ENCODE peak calls at places on chromosomes 4 and X, in five cellular contexts. A, R, D, V and H are unnamed samples.

GRCh38 chr4:94036964-94037363 is 170.7 kb upstream of the SMARCAD1 start:
- DNase-seq in A (no peak), R (no peak), D (no peak), V (no peak), H (no peak)

GRCh38 chrX:64152857-64153256 is 52.7 kb downstream of the AMER1 start:
- DNase-seq in A (no peak), R (no peak), D (no peak), V (no peak), H (no peak)

GRCh38 chr4:24141836-24142235 is 252.0 kb upstream of the PPARGC1A start:
- DNase-seq in A (no peak), R (peak), D (no peak), V (no peak), H (no peak)

GRCh38 chr4:147843162-147843561 is 111.3 kb downstream of the ARHGAP10 start:
- DNase-seq in A (no peak), R (no peak), D (no peak), V (no peak), H (no peak)

GRCh38 chrX:124229374-124229773 is 103.1 kb upstream of the TEX13D start:
- DNase-seq in A (no peak), R (no peak), D (no peak), V (no peak), H (no peak)

GRCh38 chrX:51892921-51893745 is at the start of gene MAGED1:
- DNase-seq in A (peak), R (peak), D (peak), V (peak), H (peak)

GRCh38 chr4:89797117-89797516 is 39.8 kb downstream of the SNCA start:
- DNase-seq in A (no peak), R (no peak), D (no peak), V (no peak), H (no peak)

GRCh38 chr4:74370912-74371311 is 6.0 kb downstream of the EREG start:
- DNase-seq in A (no peak), R (no peak), D (no peak), V (no peak), H (no peak)

GRCh38 chr4:24195976-24196736 is 306.3 kb upstream of the PPARGC1A start:
- DNase-seq in A (no peak), R (no peak), D (no peak), V (no peak), H (no peak)

GRCh38 chr4:155794589-155794988 is 35.8 kb downstream of the GUCY1B1 start:
- DNase-seq in A (no peak), R (no peak), D (no peak), V (no peak), H (no peak)

GRCh38 chr4:155799794-155800123 is 40.9 kb downstream of the GUCY1B1 start:
- DNase-seq in A (no peak), R (no peak), D (no peak), V (no peak), H (no peak)

GRCh38 chr4:155799106-155799793 is 40.4 kb downstream of the GUCY1B1 start:
- DNase-seq in A (no peak), R (no peak), D (no peak), V (no peak), H (no peak)

GRCh38 chr4:155800685-155801343 is 42.0 kb downstream of the GUCY1B1 start:
- DNase-seq in A (no peak), R (no peak), D (no peak), V (no peak), H (no peak)

DNA sequence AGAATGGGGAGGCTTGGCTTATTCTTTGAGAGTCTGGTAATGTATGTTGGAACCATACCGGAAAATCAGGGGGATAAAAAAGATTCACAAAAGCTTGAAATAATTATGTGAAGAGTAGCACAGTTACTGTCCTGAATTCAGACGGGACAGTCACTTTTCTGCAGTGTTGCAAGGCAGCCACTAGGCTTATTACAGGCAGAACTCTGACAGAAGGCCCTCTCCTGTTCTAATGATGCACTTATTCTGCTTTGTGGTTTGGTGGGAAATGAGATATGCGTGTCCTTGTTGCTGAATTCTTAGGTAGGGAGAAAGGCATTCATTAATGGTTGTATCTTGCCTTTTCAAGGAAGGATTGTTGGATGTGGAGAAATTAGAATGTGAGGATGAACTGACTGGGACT is 37.2 kb downstream of the GUCY1B1 start:
- DNase-seq in A (no peak), R (no peak), D (no peak), V (no peak), H (no peak)
- TF ChIP-seq CTCF in A (no peak), R (peak), D (no peak), V (peak), H (peak)

GRCh38 chrX:29082558-29082957 is 495.3 kb downstream of the IL1RAPL1 start:
- DNase-seq in A (no peak), R (no peak), D (no peak), V (no peak), H (no peak)
- TF ChIP-seq CTCF in A (no peak), R (no peak), D (no peak), V (no peak), H (no peak)

GRCh38 chr4:102527695-102528094 is 26.5 kb downstream of the NFKB1 start:
- DNase-seq in A (no peak), R (no peak), D (no peak), V (no peak), H (no peak)

GRCh38 chr4:102531441-102531840 is 30.3 kb downstream of the NFKB1 start:
- DNase-seq in A (no peak), R (no peak), D (no peak), V (no peak), H (no peak)

GRCh38 chr4:102533348-102533747 is 32.2 kb downstream of the NFKB1 start:
- DNase-seq in A (no peak), R (no peak), D (no peak), V (no peak), H (no peak)

GRCh38 chr4:102530986-102531385 is 29.8 kb downstream of the NFKB1 start:
- DNase-seq in A (no peak), R (no peak), D (no peak), V (no peak), H (no peak)

DNA sequence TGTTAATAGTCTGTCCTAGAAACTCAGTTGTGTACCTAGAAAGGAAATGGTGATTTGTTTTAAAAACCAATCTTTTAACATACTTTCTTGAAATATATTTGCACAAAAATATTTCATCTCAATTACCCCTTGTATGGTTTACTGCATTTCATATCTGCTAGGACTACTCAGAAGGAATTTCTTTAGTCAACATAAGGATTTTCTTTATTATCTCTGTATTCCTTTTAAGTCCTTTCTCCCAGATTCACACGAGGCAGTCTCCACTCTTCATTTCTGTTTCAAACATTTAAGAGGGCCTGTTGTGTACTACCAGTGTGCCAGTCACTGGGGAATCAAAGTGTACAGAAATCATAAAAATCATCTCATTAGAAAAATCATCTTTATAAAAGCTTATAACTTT is 28.8 kb downstream of the NFKB1 start:
- DNase-seq in A (no peak), R (no peak), D (no peak), V (no peak), H (no peak)
- TF ChIP-seq CTCF in A (no peak), R (no peak), D (no peak), V (no peak), H (no peak)

DNA sequence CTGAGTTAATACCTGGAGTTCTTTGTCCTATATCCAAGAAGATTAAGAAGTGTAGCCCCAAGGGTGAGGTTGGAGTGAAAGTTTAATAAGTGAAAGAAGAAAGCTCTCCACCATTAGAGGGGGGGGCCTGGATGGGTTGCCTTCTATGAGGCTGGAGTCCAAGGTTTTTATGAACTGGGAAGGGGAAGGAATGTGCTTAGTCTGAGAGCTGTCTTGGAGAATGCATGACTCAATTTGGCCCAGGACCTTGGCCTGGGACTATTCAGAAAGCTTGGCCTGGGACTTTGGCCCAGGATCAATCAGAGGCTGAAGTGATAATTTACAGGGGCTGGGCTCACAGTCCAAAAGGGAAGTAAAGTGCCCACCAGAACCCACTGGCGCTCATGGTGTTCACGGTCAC is 1049.0 kb upstream of the GRIA3 start:
- DNase-seq in A (no peak), R (no peak), D (no peak), V (peak), H (no peak)
- TF ChIP-seq CTCF in A (no peak), R (no peak), D (no peak), V (no peak), H (no peak)

GRCh38 chrX:119954374-119954773 is 10.8 kb upstream of the NKAP start:
- DNase-seq in A (no peak), R (no peak), D (no peak), V (no peak), H (no peak)

GRCh38 chrX:119942831-119943184 is 743 bp downstream of the NKAP start:
- DNase-seq in A (no peak), R (no peak), D (no peak), V (no peak), H (no peak)

GRCh38 chrX:119943185-119943988 is at the start of gene NKAP:
- DNase-seq in A (peak), R (peak), D (peak), V (peak), H (peak)

GRCh38 chrX:119945481-119945880 is 1.9 kb upstream of the NKAP start:
- DNase-seq in A (no peak), R (no peak), D (no peak), V (no peak), H (no peak)

DNA sequence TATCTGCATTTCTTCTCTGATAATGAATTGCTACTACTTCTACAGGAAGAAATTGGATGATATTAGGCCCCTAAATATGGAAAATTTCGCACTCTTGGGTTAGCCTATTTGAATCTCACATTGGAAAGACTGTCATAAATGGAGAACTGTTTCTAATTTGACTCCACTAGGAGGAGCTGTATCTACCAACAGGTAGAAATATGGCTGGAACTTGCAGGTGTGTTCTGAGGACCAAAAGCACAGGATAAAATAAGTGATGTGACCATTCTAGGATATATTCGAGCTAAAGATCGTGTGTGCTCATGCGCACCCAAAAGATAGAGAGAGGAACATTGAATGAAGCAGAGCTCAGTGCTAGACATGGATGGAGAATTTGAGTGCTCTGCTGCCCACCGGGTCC is 4.8 kb upstream of the NKAP start:
- DNase-seq in A (no peak), R (no peak), D (no peak), V (no peak), H (no peak)
- TF ChIP-seq CTCF in A (no peak), R (no peak), D (no peak), V (no peak), H (no peak)

GRCh38 chrX:54786972-54787371 is 11.1 kb downstream of the ITIH6 start:
- DNase-seq in A (peak), R (no peak), D (no peak), V (no peak), H (no peak)

GRCh38 chrX:54788446-54788845 is 9.6 kb downstream of the ITIH6 start:
- DNase-seq in A (no peak), R (no peak), D (no peak), V (no peak), H (no peak)

DNA sequence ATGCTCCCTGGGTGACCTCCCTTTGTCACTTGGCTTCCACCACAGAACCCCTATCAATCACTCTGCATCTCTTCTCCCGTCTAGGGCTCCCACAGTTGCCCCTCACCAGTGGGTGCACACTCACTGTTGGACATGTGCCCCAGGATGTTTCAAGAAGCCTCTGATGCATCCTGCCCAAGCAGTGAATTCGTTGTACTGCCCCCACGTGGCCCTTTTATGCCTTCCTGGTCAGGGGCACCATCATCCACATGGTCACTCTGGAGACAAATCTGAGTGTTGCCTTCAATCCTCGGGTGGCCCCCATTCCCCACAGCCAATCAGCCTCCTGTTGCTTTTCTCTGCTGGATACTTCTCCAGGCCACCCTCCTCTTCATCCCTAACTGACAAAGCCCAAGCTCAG is 12.2 kb downstream of the ITIH6 start:
- DNase-seq in A (no peak), R (no peak), D (no peak), V (no peak), H (no peak)
- TF ChIP-seq CTCF in A (no peak), R (peak), D (no peak), V (no peak), H (no peak)

DNA sequence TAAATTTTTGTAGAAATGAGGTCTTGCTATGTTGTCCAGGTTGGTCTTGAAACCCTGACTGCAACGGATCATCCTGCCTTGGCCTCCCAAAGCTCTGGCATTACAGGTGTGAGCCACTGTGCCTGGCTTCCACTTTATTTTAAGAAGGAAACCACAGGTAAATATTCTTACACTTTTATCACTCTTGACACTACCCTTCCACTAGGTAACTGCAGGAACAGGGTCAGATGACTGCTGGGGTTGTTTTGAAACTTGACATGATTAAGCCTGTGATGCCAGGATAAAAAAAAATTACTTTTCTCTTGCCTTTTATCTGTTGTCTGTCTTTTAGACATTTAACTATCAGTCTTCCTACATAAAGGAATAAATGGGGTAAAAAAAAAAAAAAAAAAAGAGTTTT is 43.5 kb downstream of the COQ2 start:
- DNase-seq in A (no peak), R (no peak), D (no peak), V (no peak), H (no peak)
- TF ChIP-seq CTCF in A (no peak), R (no peak), D (no peak), V (no peak), H (no peak)

GRCh38 chrX:71546879-71547278 is 14.0 kb downstream of the OGT start:
- DNase-seq in A (no peak), R (no peak), D (no peak), V (no peak), H (no peak)

GRCh38 chrX:71543316-71543715 is 10.4 kb downstream of the OGT start:
- DNase-seq in A (no peak), R (peak), D (no peak), V (no peak), H (no peak)

GRCh38 chrX:71550578-71550977 is 17.7 kb downstream of the OGT start:
- DNase-seq in A (no peak), R (no peak), D (no peak), V (no peak), H (no peak)

GRCh38 chrX:71545364-71545763 is 12.5 kb downstream of the OGT start:
- DNase-seq in A (no peak), R (no peak), D (no peak), V (no peak), H (no peak)

DNA sequence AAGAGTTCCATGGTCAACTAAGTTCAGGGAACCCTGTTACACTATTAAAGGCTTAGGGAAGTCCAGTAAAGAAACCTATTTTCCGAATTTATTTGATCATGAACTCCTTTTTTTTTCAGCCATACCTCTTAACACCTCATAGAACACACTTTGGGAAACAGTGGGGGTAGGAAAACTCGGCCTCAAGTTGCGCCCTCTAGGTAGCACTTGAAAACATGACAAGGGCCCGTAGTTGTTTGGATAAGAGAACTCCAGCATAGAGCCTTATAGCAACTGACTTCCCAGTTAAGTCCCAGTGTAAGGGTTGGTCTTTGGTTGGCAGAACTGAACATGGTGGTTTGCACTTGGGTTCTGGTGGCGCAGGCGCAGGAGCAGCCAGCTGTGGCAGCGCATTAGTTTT is 14.4 kb downstream of the OGT start:
- DNase-seq in A (no peak), R (no peak), D (no peak), V (no peak), H (no peak)
- TF ChIP-seq CTCF in A (no peak), R (no peak), D (no peak), V (no peak), H (no peak)

GRCh38 chr4:113222006-113222405 is 172.6 kb downstream of the ANK2 start:
- DNase-seq in A (no peak), R (no peak), D (no peak), V (no peak), H (no peak)

GRCh38 chr4:113223001-113223400 is 173.5 kb downstream of the ANK2 start:
- DNase-seq in A (no peak), R (no peak), D (no peak), V (no peak), H (no peak)

DNA sequence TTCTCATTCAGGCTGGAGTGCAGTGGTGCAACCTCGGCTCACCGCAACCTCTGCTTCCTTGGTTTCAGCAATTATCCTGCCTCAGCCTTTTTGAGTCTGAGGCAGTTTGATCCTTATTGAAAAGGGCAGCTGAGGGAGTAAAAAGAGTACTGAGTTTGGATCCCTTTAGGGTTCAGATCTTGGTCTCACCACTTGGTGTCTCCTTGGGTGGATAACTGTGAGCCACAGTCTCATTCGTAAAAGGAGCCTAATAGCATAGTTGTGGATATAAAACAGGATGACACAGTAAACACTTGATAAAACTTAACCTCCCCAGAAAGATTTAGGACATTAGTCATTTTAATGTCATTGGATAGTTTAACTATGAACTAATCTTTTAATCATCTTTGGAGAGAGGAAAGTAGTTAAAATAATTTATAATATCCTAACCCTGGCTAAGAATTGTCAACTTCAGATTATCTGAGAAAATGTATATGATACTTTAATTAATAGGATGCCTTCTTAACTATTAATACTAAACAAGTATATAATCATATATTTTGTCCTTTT is 173.1 kb downstream of the ANK2 start:
- DNase-seq in A (no peak), R (peak), D (no peak), V (no peak), H (no peak)
- TF ChIP-seq CTCF in A (no peak), R (peak), D (no peak), V (no peak), H (no peak)

GRCh38 chrX:126141014-126141413 is 25.1 kb downstream of the DCAF12L2 start:
- DNase-seq in A (no peak), R (no peak), D (no peak), V (no peak), H (no peak)
- TF ChIP-seq CTCF in A (no peak), R (no peak), D (no peak), V (no peak), H (no peak)